ENCODE peak calls at places on chromosomes 5 and 9, in nine cellular contexts. Y is ovary; G is GM13977; I is GM13976; H is T-cell; X is cerebellar cortex; K is central memory CD8-positive, alpha-beta T cell; T is ELR; B is fibroblast of mammary gland. N is an unnamed sample.

GRCh38 chr5:1073239-1074102 is 38.4 kb downstream of the SLC12A7 start:
- DNase-seq in X (no peak), H (no peak), G (no peak), B (no peak), K (no peak), I (no peak), T (no peak), Y (no peak), N (no peak)

GRCh38 chr9:3001311-3001710 is 157.4 kb upstream of the PUM3 start:
- DNase-seq in T (no peak), X (no peak), H (no peak), K (no peak), Y (no peak), I (no peak), G (no peak), B (no peak), N (no peak)

GRCh38 chr5:57383093-57383861 is 99.3 kb downstream of the ACTBL2 start:
- DNase-seq in T (peak; percentile 97), H (no peak), X (no peak), Y (no peak), I (no peak), K (no peak), G (no peak), B (peak; percentile 89), N (no peak)

GRCh38 chr5:57937025-57937424 is 454.4 kb upstream of the ACTBL2 start:
- DNase-seq in B (peak; percentile 67), I (no peak), G (no peak), Y (no peak), X (no peak), T (peak; percentile 33), H (no peak), K (no peak), N (no peak)

GRCh38 chr9:72978724-72979123 is 25.9 kb upstream of the ALDH1A1 start:
- DNase-seq in H (no peak), I (no peak), B (no peak), K (no peak), G (no peak), Y (no peak), X (no peak), T (peak; percentile 19), N (no peak)

GRCh38 chr9:33287087-33287490 is 3.2 kb upstream of the NFX1 start:
- DNase-seq in K (no peak), H (peak; percentile 26), X (peak; percentile 84), I (peak; percentile 71), G (peak; percentile 69), B (peak; percentile 77), T (peak; percentile 82), Y (no peak), N (peak; percentile 55)

GRCh38 chr5:76582252-76583162 is 40.7 kb downstream of the F2RL2 start:
- DNase-seq in G (peak; percentile 32), T (peak; percentile 29), B (no peak), Y (no peak), I (peak; percentile 35), H (no peak), X (no peak), K (no peak), N (no peak)

GRCh38 chr5:103414598-103414997 is 148.0 kb downstream of the NUDT12 start:
- DNase-seq in H (no peak), I (no peak), K (no peak), X (no peak), Y (no peak), T (no peak), G (no peak), B (no peak), N (no peak)

GRCh38 chr5:90248640-90249039 is 160.9 kb downstream of the CETN3 start:
- DNase-seq in Y (no peak), K (no peak), T (no peak), X (no peak), H (no peak), I (no peak), B (no peak), G (no peak), N (no peak)

GRCh38 chr9:6955251-6955921 is 197.6 kb downstream of the KDM4C start:
- DNase-seq in Y (no peak), I (peak; percentile 28), K (no peak), G (peak; percentile 25), B (peak; percentile 86), X (peak; percentile 40), H (no peak), T (peak; percentile 49), N (no peak)

GRCh38 chr5:97670447-97670846 is 487.4 kb upstream of the RIOK2 start:
- DNase-seq in Y (no peak), T (peak; percentile 39), I (no peak), X (no peak), K (no peak), G (no peak), H (no peak), B (peak; percentile 8), N (no peak)

GRCh38 chr5:76794871-76795270 is 24.0 kb upstream of the F2RL1 start:
- DNase-seq in H (no peak), X (no peak), B (peak; percentile 66), T (peak; percentile 48), K (no peak), I (no peak), G (no peak), Y (no peak), N (no peak)

N was measured in effector memory CD8-positive, alpha-beta T cell.